ENCODE peak calls at places on chromosomes 13 and 19, in four cellular contexts. G, Q, O and A are unnamed samples.

GRCh38 chr19:47754206-47755064 is 9.1 kb downstream of the NOP53 start:
- DNase-seq in G (no peak), Q (no peak), O (no peak), A (no peak)

GRCh38 chr13:103663996-103664395 is 597.8 kb upstream of the SLC10A2 start:
- DNase-seq in G (no peak), Q (peak), O (no peak), A (no peak)

GRCh38 chr13:43990829-43991228 is 111.1 kb downstream of the LACC1 start:
- DNase-seq in G (no peak), Q (no peak), O (no peak), A (no peak)

GRCh38 chr19:49362048-49362925 is at the start of gene TEAD2:
- DNase-seq in G (peak), Q (peak), O (no peak), A (no peak)

GRCh38 chr13:52599853-52600603 is 42.2 kb upstream of the HNRNPA1L2 start:
- DNase-seq in G (no peak), Q (no peak), O (no peak), A (peak)

GRCh38 chr13:65926750-65927171 is 1303.4 kb downstream of the PCDH9 start:
- DNase-seq in G (peak), Q (no peak), O (peak), A (peak)

GRCh38 chr19:31715249-31715944 is 366.2 kb upstream of the TSHZ3 start:
- DNase-seq in G (no peak), Q (peak), O (no peak), A (no peak)

GRCh38 chr13:44573790-44574465 is 2.2 kb downstream of the TSC22D1 start:
- DNase-seq in G (peak), Q (no peak), O (no peak), A (peak)

GRCh38 chr13:53732664-53733063 is 704.1 kb downstream of the OLFM4 start:
- DNase-seq in G (no peak), Q (no peak), O (no peak), A (no peak)

GRCh38 chr13:107192289-107192688 is 624.4 kb upstream of the ARGLU1 start:
- DNase-seq in G (no peak), Q (no peak), O (no peak), A (no peak)

GRCh38 chr19:45834970-45835369 is 19.9 kb upstream of the RSPH6A start:
- DNase-seq in G (no peak), Q (no peak), O (no peak), A (no peak)

GRCh38 chr13:53311561-53311960 is 282.9 kb downstream of the OLFM4 start:
- DNase-seq in G (no peak), Q (no peak), O (no peak), A (no peak)

GRCh38 chr13:62250501-62251175 is 835.0 kb upstream of the PCDH20 start:
- DNase-seq in G (no peak), Q (no peak), O (no peak), A (no peak)

GRCh38 chr19:36707134-36707533 is 19.7 kb downstream of the ZNF567 start:
- DNase-seq in G (no peak), Q (no peak), O (no peak), A (no peak)

GRCh38 chr13:29935309-29935981 is 85.0 kb upstream of the UBL3 start:
- DNase-seq in G (no peak), Q (no peak), O (no peak), A (no peak)

GRCh38 chr13:27978301-27978968 is 9.3 kb upstream of the CDX2 start:
- DNase-seq in G (no peak), Q (no peak), O (no peak), A (no peak)

GRCh38 chr13:111219306-111219705 is 101.1 kb upstream of the TEX29 start:
- DNase-seq in G (no peak), Q (no peak), O (no peak), A (no peak)

GRCh38 chr19:8615813-8616596 is 5.5 kb upstream of the ADAMTS10 start:
- DNase-seq in G (no peak), Q (peak), O (peak), A (peak)

GRCh38 chr19:55340784-55341147 is 1.1 kb downstream of the KMT5C start:
- DNase-seq in G (no peak), Q (peak), O (no peak), A (peak)

GRCh38 chr13:53068841-53069520 is 40.4 kb downstream of the OLFM4 start:
- DNase-seq in G (no peak), Q (no peak), O (no peak), A (no peak)

GRCh38 chr13:21478881-21479808 is 20.0 kb upstream of the ZDHHC20 start:
- DNase-seq in G (no peak), Q (peak), O (peak), A (peak)

GRCh38 chr19:574658-575526 is 2.5 kb downstream of the BSG start:
- DNase-seq in G (no peak), Q (peak), O (no peak), A (peak)

GRCh38 chr13:78098249-78098648 is 179.6 kb upstream of the EDNRB start:
- DNase-seq in G (no peak), Q (no peak), O (no peak), A (no peak)

GRCh38 chr13:51769455-51770127 is 34.4 kb downstream of the DHRS12 start:
- DNase-seq in G (no peak), Q (peak), O (no peak), A (no peak)

GRCh38 chr13:29865934-29866333 is 15.5 kb upstream of the UBL3 start:
- DNase-seq in G (no peak), Q (no peak), O (no peak), A (no peak)

GRCh38 chr19:43976732-43977131 is 7.3 kb upstream of the ZNF155 start:
- DNase-seq in G (no peak), Q (no peak), O (no peak), A (no peak)

GRCh38 chr13:73981595-73981994 is 152.6 kb downstream of the KLF12 start:
- DNase-seq in G (no peak), Q (no peak), O (no peak), A (no peak)

GRCh38 chr13:84894749-84895148 is 904.5 kb downstream of the SLITRK6 start:
- DNase-seq in G (no peak), Q (no peak), O (no peak), A (no peak)

DNA sequence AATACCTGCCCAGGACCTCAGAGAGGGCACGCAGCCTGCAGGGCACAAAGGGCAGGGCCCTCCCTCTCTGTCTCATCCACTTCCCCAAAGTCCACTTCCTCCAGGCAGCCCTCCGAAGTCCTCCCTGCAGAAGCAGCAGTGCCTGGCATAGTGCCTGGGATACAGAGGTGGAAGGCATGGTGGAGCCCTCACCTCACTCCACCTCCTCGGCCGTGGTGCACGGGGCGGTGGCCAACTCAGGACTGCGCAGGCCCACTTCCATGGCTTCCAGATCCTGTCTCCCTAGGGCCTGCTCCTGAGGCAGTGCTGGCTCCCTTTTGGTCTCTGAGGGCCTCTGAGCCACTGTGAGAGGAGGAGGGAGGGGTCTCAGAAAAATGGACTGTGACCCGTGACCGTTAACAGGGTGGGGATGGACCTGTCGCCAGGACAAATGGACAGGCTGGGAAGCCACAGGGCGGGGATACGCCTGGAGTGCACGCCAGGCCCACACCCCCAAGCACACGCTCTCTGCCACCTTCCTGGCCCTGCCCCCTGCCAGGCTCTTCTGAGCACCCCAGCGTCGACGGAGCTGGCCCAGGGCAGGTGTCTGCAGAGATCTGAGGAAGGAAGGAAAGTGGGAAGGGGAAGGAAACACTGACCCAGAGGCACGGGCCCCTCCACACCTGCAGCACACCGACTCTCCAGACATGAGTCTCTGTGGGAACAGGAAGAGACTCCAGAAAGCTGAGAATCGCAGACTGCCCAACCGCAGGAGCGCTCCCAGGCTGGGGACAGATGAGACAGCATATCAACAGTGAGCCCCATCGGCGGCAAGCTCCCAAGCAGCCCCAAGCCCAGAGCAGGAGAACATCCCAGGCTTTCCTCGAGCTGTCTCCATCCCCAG is 8.4 kb downstream of the REXO1 start:
- DNase-seq in G (no peak), Q (no peak), O (no peak), A (no peak)
- TF ChIP-seq POLR2A in G (no peak), Q (no peak), O (no peak), A (no peak)

GRCh38 chr19:51598159-51598915 is 27.3 kb downstream of the ZNF175 start:
- DNase-seq in G (no peak), Q (no peak), O (no peak), A (no peak)

GRCh38 chr19:51595776-51596175 is 24.7 kb downstream of the ZNF175 start:
- DNase-seq in G (no peak), Q (no peak), O (no peak), A (no peak)

GRCh38 chr19:51602189-51602854 is 27.9 kb downstream of the SIGLEC5 start:
- DNase-seq in G (no peak), Q (no peak), O (no peak), A (no peak)

GRCh38 chr19:51600940-51601575 is 29.1 kb downstream of the SIGLEC5 start:
- DNase-seq in G (no peak), Q (no peak), O (no peak), A (no peak)

DNA sequence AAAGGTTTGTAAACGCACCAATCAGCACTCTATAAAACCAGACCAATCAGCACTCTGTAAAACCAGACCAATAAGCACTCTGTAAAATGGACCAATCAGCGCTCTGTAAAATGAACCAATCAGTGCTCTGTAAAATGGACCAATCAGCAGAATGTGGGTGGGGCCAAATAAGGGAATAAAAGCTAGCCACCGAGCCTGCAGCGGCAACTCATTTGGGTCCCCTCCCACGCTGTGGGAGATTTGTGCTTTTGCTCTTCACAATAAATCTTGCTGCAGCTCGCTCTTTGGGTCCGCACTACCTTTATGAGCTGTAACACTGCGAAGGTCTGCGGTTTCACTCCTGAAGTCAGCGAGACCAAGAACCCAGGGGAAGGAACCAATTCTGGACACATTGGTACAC is 28.0 kb downstream of the ZNF175 start:
- DNase-seq in G (no peak), Q (no peak), O (no peak), A (peak)
- TF ChIP-seq POLR2A in G (no peak), Q (no peak), O (no peak), A (no peak)

DNA sequence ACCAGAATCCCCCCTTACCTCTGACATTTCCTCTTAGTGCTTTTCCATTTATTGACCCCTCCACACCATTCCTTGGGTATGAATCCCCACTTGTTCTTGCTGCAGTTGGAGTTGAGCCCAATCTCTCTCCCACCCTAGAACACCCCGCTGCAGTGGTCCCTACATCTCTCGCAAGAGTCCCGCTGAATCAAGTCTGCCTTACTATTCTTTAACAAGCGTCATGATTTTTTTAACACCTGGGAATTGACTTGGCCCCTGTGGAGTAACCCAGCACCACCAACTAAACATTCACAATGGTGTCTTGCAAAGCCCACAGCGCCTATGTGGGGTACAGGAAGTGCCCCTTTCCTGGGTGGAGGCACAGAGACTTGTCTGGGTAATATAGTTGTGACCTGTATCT is 13.2 kb upstream of the ZNF599 start:
- DNase-seq in G (no peak), Q (no peak), O (no peak), A (no peak)
- TF ChIP-seq POLR2A in G (no peak), Q (no peak), O (no peak), A (no peak)

GRCh38 chr13:113210834-113211233 is 1.4 kb downstream of the CUL4A start:
- DNase-seq in G (no peak), Q (no peak), O (no peak), A (peak)

GRCh38 chr13:113209336-113209879 is at the start of gene CUL4A:
- DNase-seq in G (peak), Q (peak), O (peak), A (peak)

GRCh38 chr13:113208424-113209335 is at the start of gene PCID2:
- DNase-seq in G (peak), Q (peak), O (peak), A (peak)

GRCh38 chr13:113211774-113212173 is 2.4 kb downstream of the CUL4A start:
- DNase-seq in G (no peak), Q (no peak), O (no peak), A (peak)

GRCh38 chr13:113209880-113210421 is 538 bp downstream of the CUL4A start:
- DNase-seq in G (no peak), Q (peak), O (peak), A (peak)
- TF ChIP-seq POLR2A in G (no peak), Q (no peak), O (no peak), A (peak)

GRCh38 chr13:112457081-112457480 is 80.9 kb downstream of the SPACA7 start:
- DNase-seq in G (no peak), Q (no peak), O (no peak), A (no peak)
- TF ChIP-seq POLR2A in G (no peak), Q (no peak), O (no peak), A (no peak)

GRCh38 chr13:36143768-36144167 is 12.6 kb upstream of the DCLK1 start:
- DNase-seq in G (no peak), Q (no peak), O (no peak), A (no peak)
- TF ChIP-seq POLR2A in G (no peak), Q (no peak), O (no peak), A (no peak)

GRCh38 chr19:39200818-39201145 is 3.3 kb downstream of the SYCN start:
- DNase-seq in G (no peak), Q (no peak), O (no peak), A (no peak)
- TF ChIP-seq POLR2A in G (no peak), Q (no peak), O (no peak), A (no peak)

GRCh38 chr19:15836595-15837398 is 21.3 kb upstream of the OR10H1 start:
- DNase-seq in G (peak), Q (peak), O (peak), A (peak)
- TF ChIP-seq POLR2A in G (peak), Q (peak), O (peak), A (peak)

GRCh38 chr19:14091086-14091884 is 734 bp upstream of the SAMD1 start:
- DNase-seq in G (peak), Q (peak), O (no peak), A (peak)
- TF ChIP-seq POLR2A in G (peak), Q (peak), O (no peak), A (peak)

GRCh38 chr19:52273301-52273700 is 3.9 kb downstream of the ZNF766 start:
- DNase-seq in G (no peak), Q (no peak), O (no peak), A (no peak)

GRCh38 chr19:52270266-52270885 is 989 bp downstream of the ZNF766 start:
- DNase-seq in G (peak), Q (peak), O (no peak), A (peak)

GRCh38 chr19:52274191-52274590 is 4.8 kb downstream of the ZNF766 start:
- DNase-seq in G (no peak), Q (no peak), O (no peak), A (no peak)

DNA sequence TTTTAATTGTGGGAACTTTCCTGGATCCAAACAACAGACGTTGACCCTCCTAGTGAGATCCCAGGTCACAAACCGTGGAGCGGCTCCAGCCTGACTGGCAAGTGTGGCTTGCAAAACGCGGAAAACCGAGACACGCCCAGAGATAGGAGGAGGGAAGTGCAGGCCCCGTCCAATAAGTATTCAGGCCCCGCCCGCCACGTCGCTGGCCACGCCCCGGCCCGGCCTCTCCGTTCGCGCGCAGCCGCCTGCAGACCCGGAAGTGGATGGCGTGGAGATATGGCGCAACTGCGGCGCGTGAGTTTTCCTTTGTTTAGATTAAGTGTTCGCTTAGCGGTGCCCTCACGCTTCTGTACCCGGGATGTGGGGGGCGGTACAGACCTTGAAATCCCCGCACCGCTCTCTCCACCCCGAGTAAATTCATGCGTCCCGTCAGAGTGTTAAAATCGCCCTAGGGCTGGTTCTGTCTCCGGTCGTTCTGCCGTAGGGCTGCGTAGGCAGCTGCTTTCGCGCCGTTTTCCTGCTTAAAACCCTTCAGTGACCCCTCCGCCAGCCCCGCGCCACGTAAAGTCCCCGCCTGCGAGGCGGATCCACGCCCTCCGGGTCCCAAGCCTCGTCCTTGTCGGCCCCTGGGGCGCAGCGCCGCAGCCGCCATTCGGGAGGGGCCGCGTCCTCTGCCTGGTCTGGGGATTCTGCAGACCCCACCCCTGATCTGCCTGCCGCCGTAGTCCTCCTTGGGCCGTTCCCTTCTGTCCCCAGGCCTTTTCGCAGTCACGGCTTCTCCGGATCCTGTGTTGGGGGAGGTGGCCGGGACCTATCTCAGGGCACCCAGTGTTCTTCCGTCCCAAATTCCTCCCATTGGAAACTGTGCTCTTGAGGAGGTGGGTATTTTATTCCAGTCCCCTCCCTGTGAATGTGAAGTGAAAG is at the start of gene ZNF766:
- DNase-seq in G (peak), Q (peak), O (peak), A (peak)
- TF ChIP-seq POLR2A in G (peak), Q (peak), O (peak), A (peak)